ENCODE peak calls at places on chromosome X, in eight cellular contexts. R, W, O, N, I, J, Z and D are unnamed samples.

GRCh38 chrX:119402588-119402987 is 3.5 kb downstream of the SLC25A43 start:
- DNase-seq in R (no peak), W (no peak), I (no peak), N (no peak), J (no peak), Z (no peak), O (no peak), D (no peak)

GRCh38 chrX:153209347-153209746 is 30.3 kb downstream of the MAGEA1 start:
- DNase-seq in O (no peak), W (no peak), R (no peak), I (no peak), J (no peak), N (no peak), Z (no peak), D (no peak)

GRCh38 chrX:119636419-119636818 is 30.2 kb upstream of the NKRF start:
- DNase-seq in R (peak), J (no peak), N (no peak), Z (no peak), O (no peak), W (no peak), I (no peak), D (no peak)

GRCh38 chrX:25742334-25742733 is 395.8 kb upstream of the MAGEB18 start:
- DNase-seq in W (no peak), O (no peak), N (no peak), R (no peak), I (no peak), Z (no peak), J (no peak), D (no peak)

GRCh38 chrX:147803948-147804347 is 107.8 kb upstream of the FMR1 start:
- DNase-seq in Z (peak), J (no peak), W (no peak), R (no peak), O (no peak), I (no peak), N (no peak), D (no peak)

GRCh38 chrX:69555396-69556023 is 51.4 kb downstream of the NALF2 start:
- DNase-seq in O (no peak), W (no peak), R (no peak), Z (no peak), N (no peak), I (no peak), J (no peak), D (no peak)

GRCh38 chrX:6465731-6466130 is 69.2 kb downstream of the VCX3A start:
- DNase-seq in R (no peak), O (no peak), N (no peak), I (no peak), J (no peak), W (no peak), Z (no peak), D (no peak)

GRCh38 chrX:28058906-28059305 is 77.7 kb upstream of the DCAF8L1 start:
- DNase-seq in R (no peak), W (no peak), J (no peak), I (no peak), O (no peak), Z (no peak), N (no peak), D (no peak)

GRCh38 chrX:47849776-47850175 is 13.1 kb downstream of the ZNF81 start:
- DNase-seq in Z (no peak), R (no peak), J (no peak), W (no peak), N (no peak), O (no peak), I (no peak), D (no peak)
- H3K4me3 ChIP-seq in Z (no peak), R (no peak), J (no peak), W (no peak), N (no peak), O (no peak), I (no peak), D (no peak)

GRCh38 chrX:104098919-104099318 is 13.4 kb upstream of the ZCCHC18 start:
- DNase-seq in W (no peak), J (no peak), N (no peak), O (no peak), I (no peak), R (no peak), Z (no peak), D (no peak)
- TF ChIP-seq CTCF in W (peak), J (no peak), N (no peak), O (no peak), I (no peak), R (no peak), Z (no peak), D (no peak)

GRCh38 chrX:33592398-33592797 is 381.0 kb upstream of the DMD start:
- DNase-seq in O (no peak), I (no peak), J (no peak), W (no peak), R (no peak), Z (no peak), N (no peak), D (no peak)
- H3K4me3 ChIP-seq in O (no peak), I (no peak), J (no peak), W (no peak), R (no peak), Z (no peak), N (no peak), D (no peak)

GRCh38 chrX:114626323-114626722 is 42.4 kb downstream of the HTR2C start:
- DNase-seq in W (peak), N (no peak), O (no peak), J (no peak), Z (peak), I (no peak), R (no peak), D (no peak)
- TF ChIP-seq CTCF in W (peak), N (no peak), O (no peak), J (no peak), Z (peak), I (no peak), R (peak), D (peak)

DNA sequence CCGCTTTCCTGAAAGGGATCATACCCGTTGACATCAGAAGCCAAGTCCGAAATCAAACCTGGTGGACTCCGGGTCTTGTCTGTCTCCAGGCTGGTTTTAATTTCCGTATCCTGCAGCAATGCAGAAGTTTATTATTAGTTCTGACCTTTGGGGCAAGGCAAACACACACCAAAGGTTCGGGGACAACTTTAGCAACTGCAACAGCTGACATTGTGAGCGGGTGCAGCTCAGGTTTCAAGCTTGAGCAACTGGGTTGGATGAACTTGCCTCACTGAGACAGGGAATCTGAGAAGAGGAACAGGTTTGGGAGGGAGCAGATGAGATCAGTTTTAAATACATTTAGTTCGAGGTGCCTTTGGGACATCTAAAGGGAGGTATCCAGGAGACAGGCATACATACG is 110.7 kb downstream of the GNL3L start:
- DNase-seq in O (no peak), Z (no peak), W (no peak), N (no peak), I (peak), J (no peak), R (no peak), D (no peak)
- H3K4me3 ChIP-seq in O (no peak), Z (no peak), W (no peak), N (no peak), I (no peak), J (no peak), R (no peak), D (no peak)

GRCh38 chrX:9231491-9231890 is 197.6 kb upstream of the FAM9B start:
- DNase-seq in I (no peak), O (no peak), Z (peak), R (no peak), J (no peak), W (no peak), N (no peak), D (no peak)

GRCh38 chrX:9235722-9236121 is 201.8 kb upstream of the FAM9B start:
- DNase-seq in Z (no peak), N (no peak), O (no peak), J (no peak), R (no peak), I (no peak), W (no peak), D (no peak)

GRCh38 chrX:9234315-9234714 is 200.4 kb upstream of the FAM9B start:
- DNase-seq in J (no peak), N (no peak), I (no peak), R (no peak), W (no peak), O (no peak), Z (no peak), D (no peak)
- TF ChIP-seq CTCF in J (no peak), N (no peak), I (no peak), R (no peak), W (no peak), O (no peak), Z (no peak), D (no peak)